ENCODE peak calls at places on chromosomes 2 and 18, in six cellular contexts. W, V, U, E, K and M are unnamed samples.

GRCh38 chr2:228507870-228508269 is 326.4 kb upstream of the SPHKAP start:
- DNase-seq in K (no peak), U (peak), W (no peak), E (no peak), V (no peak), M (no peak)

GRCh38 chr2:138931284-138932256 is 151.4 kb upstream of the NXPH2 start:
- DNase-seq in U (no peak), E (no peak), K (no peak), W (no peak), V (no peak), M (no peak)

GRCh38 chr2:72175636-72176035 is 28.0 kb upstream of the CYP26B1 start:
- DNase-seq in K (no peak), W (no peak), V (no peak), E (no peak), U (no peak), M (no peak)

GRCh38 chr18:68219867-68220266 is 495.0 kb downstream of the TMX3 start:
- DNase-seq in U (no peak), K (no peak), E (no peak), W (no peak), V (no peak), M (no peak)

GRCh38 chr2:228731517-228731916 is 539.6 kb downstream of the PID1 start:
- DNase-seq in U (peak), K (no peak), W (no peak), E (peak), V (no peak), M (peak)

GRCh38 chr2:149004836-149005235 is 33.7 kb upstream of the LYPD6B start:
- DNase-seq in E (peak), K (no peak), V (no peak), U (peak), W (no peak), M (peak)

GRCh38 chr18:904135-905090 is at the start of gene ADCYAP1:
- DNase-seq in E (no peak), W (no peak), U (no peak), K (no peak), V (no peak), M (no peak)

GRCh38 chr2:15874311-15874710 is 66.0 kb upstream of the MYCN start:
- DNase-seq in W (no peak), V (no peak), K (no peak), E (no peak), U (no peak), M (peak)

GRCh38 chr2:215998636-215999035 is 14.7 kb downstream of the MREG start:
- DNase-seq in V (no peak), W (no peak), K (no peak), U (no peak), E (no peak), M (no peak)

GRCh38 chr2:117519238-117519637 is 295.3 kb upstream of the DDX18 start:
- DNase-seq in K (no peak), V (no peak), E (no peak), W (no peak), U (no peak), M (no peak)

GRCh38 chr2:228771306-228771705 is 499.8 kb downstream of the PID1 start:
- DNase-seq in K (no peak), V (no peak), E (no peak), W (no peak), U (no peak), M (no peak)

GRCh38 chr2:72010647-72011355 is 136.9 kb downstream of the CYP26B1 start:
- DNase-seq in W (no peak), K (no peak), U (no peak), E (no peak), V (no peak), M (no peak)

GRCh38 chr2:215711484-215712034 is 275.7 kb upstream of the FN1 start:
- DNase-seq in W (no peak), K (no peak), V (no peak), U (peak), E (peak), M (peak)

GRCh38 chr2:238938460-238939055 is 90.7 kb downstream of the TWIST2 start:
- DNase-seq in K (peak), E (peak), V (no peak), U (no peak), W (no peak), M (no peak)

GRCh38 chr18:3877678-3878077 is 427.7 kb downstream of the TGIF1 start:
- DNase-seq in V (no peak), K (no peak), W (no peak), E (no peak), U (no peak), M (peak)

GRCh38 chr2:11998218-11998617 is 251.8 kb downstream of the LPIN1 start:
- DNase-seq in V (peak), K (no peak), U (peak), E (peak), W (no peak), M (peak)

GRCh38 chr2:85584354-85584856 is at the start of gene VAMP5:
- DNase-seq in K (peak), U (no peak), E (no peak), V (no peak), W (no peak), M (no peak)

GRCh38 chr2:178280261-178280852 is 86.0 kb downstream of the OSBPL6 start:
- DNase-seq in V (peak), W (no peak), U (peak), K (no peak), E (peak), M (peak)

GRCh38 chr18:56747857-56748256 is 96.7 kb downstream of the WDR7 start:
- DNase-seq in W (no peak), U (no peak), V (no peak), K (no peak), E (no peak), M (no peak)

GRCh38 chr2:68569604-68570003 is 73.8 kb upstream of the PROKR1 start:
- DNase-seq in U (peak), K (no peak), V (no peak), W (no peak), E (no peak), M (peak)

GRCh38 chr2:27832396-27832795 is 57.8 kb downstream of the RBKS start:
- DNase-seq in U (peak), K (no peak), W (no peak), E (peak), V (no peak), M (peak)

GRCh38 chr2:231717281-231718180 is 9.2 kb downstream of the PTMA start:
- DNase-seq in K (no peak), V (peak), W (no peak), U (peak), E (peak), M (peak)

GRCh38 chr2:95346236-95346737 is 49.1 kb downstream of the KCNIP3 start:
- DNase-seq in K (peak), W (no peak), E (peak), V (no peak), U (peak), M (no peak)

GRCh38 chr2:240871071-240871958 is 2.7 kb downstream of the AGXT start:
- DNase-seq in K (no peak), E (no peak), W (no peak), V (no peak), U (no peak), M (no peak)

GRCh38 chr2:70871398-70872211 is 36.0 kb upstream of the CD207 start:
- DNase-seq in W (peak), V (peak), U (peak), K (peak), E (peak), M (peak)

GRCh38 chr2:219172231-219173154 is 2.7 kb upstream of the SLC23A3 start:
- DNase-seq in U (no peak), E (no peak), V (no peak), W (no peak), K (no peak), M (no peak)

GRCh38 chr2:128424806-128425205 is 106.1 kb upstream of the HS6ST1 start:
- DNase-seq in K (peak), U (no peak), E (no peak), W (no peak), V (no peak), M (no peak)

GRCh38 chr2:102736607-102737409 is 25.0 kb upstream of the TMEM182 start:
- DNase-seq in V (peak), E (peak), K (peak), U (peak), W (peak), M (peak)

GRCh38 chr2:236875906-236876505 is 209.7 kb upstream of the COPS8 start:
- DNase-seq in E (no peak), K (no peak), U (no peak), W (no peak), V (no peak), M (peak)